ENCODE peak calls at places on chromosomes 13 and 19, in eight cellular contexts. U is GM13977, S is B cell, H is AG09319, T is fibroblast of pulmonary artery, C is tibial nerve, D is endothelial cell, Q is psoas muscle. Y is an unnamed sample.

GRCh38 chr13:94325660-94326059 is 153.8 kb downstream of the DCT start:
- DNase-seq in U (no peak), S (no peak), H (no peak), T (no peak), C (no peak), D (no peak), Q (no peak), Y (no peak)

GRCh38 chr13:47337781-47338507 is 441.1 kb upstream of the HTR2A start:
- DNase-seq in U (no peak), S (no peak), H (no peak), T (peak), C (no peak), D (no peak), Q (no peak), Y (no peak)

GRCh38 chr13:33033361-33033812 is 17.2 kb downstream of the KL start:
- DNase-seq in U (no peak), S (peak), H (no peak), T (no peak), C (no peak), D (no peak), Q (no peak), Y (no peak)

GRCh38 chr13:32040689-32041088 is 9.1 kb downstream of the FRY start:
- DNase-seq in U (no peak), S (no peak), H (no peak), T (no peak), C (no peak), D (no peak), Q (no peak), Y (no peak)

GRCh38 chr13:27975579-27976361 is 6.7 kb upstream of the CDX2 start:
- DNase-seq in U (no peak), S (no peak), H (no peak), T (no peak), C (no peak), D (no peak), Q (no peak), Y (peak)

GRCh38 chr13:108322206-108322824 is 52.8 kb downstream of the TNFSF13B start:
- DNase-seq in U (peak), S (peak), H (no peak), T (peak), C (no peak), D (no peak), Q (no peak), Y (no peak)

GRCh38 chr19:12924621-12925310 is 5.7 kb upstream of the SYCE2 start:
- DNase-seq in U (no peak), S (no peak), H (no peak), T (no peak), C (no peak), D (no peak), Q (no peak), Y (no peak)

GRCh38 chr13:78881054-78881453 is 222.1 kb upstream of the OBI1 start:
- DNase-seq in U (no peak), S (no peak), H (no peak), T (no peak), C (no peak), D (no peak), Q (no peak), Y (no peak)

GRCh38 chr19:11100064-11100463 is 10.8 kb downstream of the LDLR start:
- DNase-seq in U (no peak), S (no peak), H (no peak), T (no peak), C (no peak), D (no peak), Q (no peak), Y (no peak)

GRCh38 chr19:48624791-48625723 is 5.8 kb downstream of the SPHK2 start:
- DNase-seq in U (no peak), S (no peak), H (no peak), T (no peak), C (no peak), D (no peak), Q (peak), Y (no peak)

GRCh38 chr13:75326173-75327131 is 155.5 kb downstream of the TBC1D4 start:
- DNase-seq in U (peak), S (peak), H (no peak), T (peak), C (no peak), D (peak), Q (no peak), Y (no peak)

GRCh38 chr13:76974618-76974975 is 17.3 kb upstream of the CLN5 start:
- DNase-seq in U (no peak), S (no peak), H (no peak), T (no peak), C (no peak), D (no peak), Q (no peak), Y (no peak)

GRCh38 chr13:111005364-111005763 is 90.5 kb upstream of the ANKRD10 start:
- DNase-seq in U (no peak), S (no peak), H (no peak), T (peak), C (no peak), D (no peak), Q (no peak), Y (no peak)

GRCh38 chr19:19751846-19752245 is 18.9 kb upstream of the ZNF14 start:
- DNase-seq in U (no peak), S (no peak), H (no peak), T (no peak), C (no peak), D (no peak), Q (no peak), Y (peak)

GRCh38 chr13:111659842-111660241 is 339.4 kb downstream of the TEX29 start:
- DNase-seq in U (no peak), S (no peak), H (no peak), T (no peak), C (no peak), D (no peak), Q (no peak), Y (no peak)

GRCh38 chr19:17234911-17235617 is 9.0 kb downstream of the OCEL1 start:
- DNase-seq in U (peak), S (peak), H (no peak), T (peak), C (no peak), D (peak), Q (peak), Y (no peak)

GRCh38 chr13:50527612-50528509 is 315.6 kb downstream of the DLEU7 start:
- DNase-seq in U (no peak), S (no peak), H (no peak), T (no peak), C (no peak), D (no peak), Q (no peak), Y (no peak)

GRCh38 chr19:29478578-29479565 is 46.9 kb upstream of the VSTM2B start:
- DNase-seq in U (no peak), S (no peak), H (no peak), T (no peak), C (no peak), D (peak), Q (no peak), Y (peak)
- TF ChIP-seq CTCF in U (peak), S (no peak), H (peak), T (no peak), C (no peak), D (peak), Q (peak), Y (peak)

DNA sequence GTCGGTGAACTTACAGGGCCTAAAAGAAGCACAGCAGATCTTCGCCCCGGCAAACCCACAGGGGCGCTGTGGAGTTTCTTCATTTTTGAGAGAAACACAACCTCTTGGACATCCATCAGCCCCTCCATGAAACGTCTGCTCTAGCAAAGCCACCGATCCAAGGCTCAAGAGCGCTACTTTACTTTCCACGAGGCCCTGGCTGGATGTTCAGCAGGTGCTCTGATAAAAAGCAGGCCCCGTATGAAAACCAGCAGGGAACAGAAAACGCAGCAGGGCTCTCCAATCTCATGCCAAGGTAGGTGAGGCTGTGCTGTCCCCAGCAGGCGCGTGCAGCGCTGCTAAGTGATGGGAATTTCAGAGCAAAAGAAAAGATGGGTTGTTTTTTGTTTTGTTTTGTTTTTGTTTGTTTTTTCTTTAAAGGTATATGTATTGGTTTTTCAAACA is 86.7 kb downstream of the IRS2 start:
- DNase-seq in U (no peak), S (no peak), H (no peak), T (no peak), C (no peak), D (peak), Q (no peak), Y (no peak)
- TF ChIP-seq CTCF in U (no peak), S (no peak), H (no peak), T (no peak), C (no peak), D (no peak), Q (no peak), Y (no peak)

GRCh38 chr19:53659292-53659691 is 27.5 kb downstream of the DPRX start:
- DNase-seq in U (no peak), S (no peak), H (no peak), T (peak), C (no peak), D (peak), Q (no peak), Y (no peak)
- TF ChIP-seq CTCF in U (no peak), S (no peak), H (no peak), T (no peak), C (peak), D (no peak), Q (peak), Y (peak)

DNA sequence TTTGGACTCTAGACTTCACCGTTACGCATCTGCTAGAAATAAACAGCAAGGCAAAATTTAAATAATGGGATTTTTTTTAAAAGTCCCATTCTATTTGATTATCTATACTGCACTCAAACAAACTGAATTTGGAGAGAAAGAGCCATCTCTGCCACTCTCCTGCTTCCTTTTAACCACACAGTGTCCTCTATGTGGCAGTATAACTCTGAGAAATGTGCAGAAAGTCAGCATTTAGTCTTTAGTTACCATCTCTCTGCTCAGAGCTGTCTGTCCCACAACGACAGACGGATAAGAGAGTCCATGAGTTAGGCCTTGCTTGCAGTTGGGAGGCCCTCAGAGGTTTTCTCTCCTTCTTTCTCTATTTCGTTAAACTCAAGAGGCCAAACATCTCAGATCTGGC is 21.2 kb downstream of the CCNA1 start:
- DNase-seq in U (no peak), S (no peak), H (no peak), T (peak), C (no peak), D (no peak), Q (no peak), Y (no peak)
- TF ChIP-seq CTCF in U (no peak), S (no peak), H (peak), T (peak), C (no peak), D (no peak), Q (peak), Y (peak)

GRCh38 chr19:50327461-50328256 is 1.5 kb downstream of the KCNC3 start:
- DNase-seq in U (peak), S (no peak), H (no peak), T (no peak), C (no peak), D (no peak), Q (no peak), Y (no peak)

GRCh38 chr19:50330365-50331078 is 1.3 kb upstream of the KCNC3 start:
- DNase-seq in U (peak), S (peak), H (no peak), T (peak), C (peak), D (no peak), Q (peak), Y (peak)

GRCh38 chr19:50329146-50329925 is at the start of gene KCNC3:
- DNase-seq in U (peak), S (peak), H (peak), T (peak), C (peak), D (no peak), Q (peak), Y (peak)

GRCh38 chr19:50327013-50327412 is 2.2 kb downstream of the KCNC3 start:
- DNase-seq in U (peak), S (no peak), H (no peak), T (no peak), C (no peak), D (no peak), Q (no peak), Y (no peak)

DNA sequence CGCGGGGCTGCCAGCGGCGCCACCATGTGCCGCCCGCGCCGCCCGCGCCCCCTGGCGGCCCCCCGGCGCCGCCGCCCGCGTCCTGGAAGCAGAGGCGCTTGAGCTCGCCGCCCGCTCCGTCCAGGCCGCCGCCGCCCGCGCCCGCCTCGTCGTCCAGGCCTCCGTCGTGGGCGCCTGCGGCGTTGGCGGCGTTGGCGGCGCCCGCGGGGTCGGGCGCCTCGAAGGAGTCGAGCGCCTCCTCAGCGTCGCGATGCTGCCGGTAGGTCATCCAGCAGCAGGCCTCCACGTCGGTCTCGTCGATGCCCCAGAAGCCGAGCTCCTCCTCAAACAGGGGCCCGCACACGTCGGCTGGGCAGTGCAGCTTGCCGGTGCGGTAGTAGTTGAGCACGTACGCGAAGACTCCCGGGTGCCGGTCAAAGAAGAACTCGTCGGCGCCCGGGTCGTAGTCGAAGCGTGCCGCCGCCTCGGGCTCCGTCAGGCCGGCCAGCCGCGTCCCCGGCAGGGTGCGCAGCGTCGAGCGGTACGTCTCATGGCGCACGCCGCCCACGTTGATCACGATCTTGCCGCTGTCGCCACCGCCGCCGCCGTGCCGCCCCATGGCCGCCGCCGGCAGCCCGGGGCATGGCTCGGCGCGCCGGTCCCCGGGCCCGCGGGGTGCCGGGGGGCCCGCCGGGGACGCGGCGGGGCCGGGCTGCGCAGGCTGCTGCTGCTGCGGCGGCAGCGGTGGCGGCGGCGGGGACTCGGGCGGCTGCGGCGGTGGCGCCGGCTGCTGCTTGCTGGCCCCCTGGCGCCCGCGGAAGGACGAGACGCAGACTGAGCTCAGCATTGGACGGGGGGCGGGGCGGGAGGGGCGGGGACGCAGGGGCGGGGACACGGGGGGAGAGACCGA is 676 bp downstream of the KCNC3 start:
- DNase-seq in U (peak), S (peak), H (no peak), T (no peak), C (no peak), D (no peak), Q (no peak), Y (no peak)
- TF ChIP-seq CTCF in U (peak), S (peak), H (no peak), T (no peak), C (no peak), D (no peak), Q (peak), Y (no peak)

GRCh38 chr13:89966524-89966923 is 1381.0 kb upstream of the MIR17HG start:
- DNase-seq in U (no peak), S (no peak), H (no peak), T (no peak), C (no peak), D (no peak), Q (no peak), Y (no peak)
- TF ChIP-seq CTCF in U (no peak), S (no peak), H (no peak), T (no peak), C (no peak), D (no peak), Q (no peak), Y (no peak)

GRCh38 chr19:6459356-6460098 is at the start of gene SLC25A23:
- DNase-seq in U (peak), S (peak), H (peak), T (peak), C (peak), D (peak), Q (peak), Y (peak)

GRCh38 chr19:6457958-6458694 is 1.5 kb downstream of the SLC25A23 start:
- DNase-seq in U (peak), S (no peak), H (no peak), T (peak), C (no peak), D (no peak), Q (no peak), Y (peak)

GRCh38 chr19:6464070-6464873 is at the start of gene CRB3:
- DNase-seq in U (no peak), S (peak), H (no peak), T (no peak), C (no peak), D (no peak), Q (no peak), Y (no peak)

GRCh38 chr19:6458695-6459355 is 767 bp downstream of the SLC25A23 start:
- DNase-seq in U (no peak), S (no peak), H (no peak), T (no peak), C (no peak), D (no peak), Q (no peak), Y (no peak)

DNA sequence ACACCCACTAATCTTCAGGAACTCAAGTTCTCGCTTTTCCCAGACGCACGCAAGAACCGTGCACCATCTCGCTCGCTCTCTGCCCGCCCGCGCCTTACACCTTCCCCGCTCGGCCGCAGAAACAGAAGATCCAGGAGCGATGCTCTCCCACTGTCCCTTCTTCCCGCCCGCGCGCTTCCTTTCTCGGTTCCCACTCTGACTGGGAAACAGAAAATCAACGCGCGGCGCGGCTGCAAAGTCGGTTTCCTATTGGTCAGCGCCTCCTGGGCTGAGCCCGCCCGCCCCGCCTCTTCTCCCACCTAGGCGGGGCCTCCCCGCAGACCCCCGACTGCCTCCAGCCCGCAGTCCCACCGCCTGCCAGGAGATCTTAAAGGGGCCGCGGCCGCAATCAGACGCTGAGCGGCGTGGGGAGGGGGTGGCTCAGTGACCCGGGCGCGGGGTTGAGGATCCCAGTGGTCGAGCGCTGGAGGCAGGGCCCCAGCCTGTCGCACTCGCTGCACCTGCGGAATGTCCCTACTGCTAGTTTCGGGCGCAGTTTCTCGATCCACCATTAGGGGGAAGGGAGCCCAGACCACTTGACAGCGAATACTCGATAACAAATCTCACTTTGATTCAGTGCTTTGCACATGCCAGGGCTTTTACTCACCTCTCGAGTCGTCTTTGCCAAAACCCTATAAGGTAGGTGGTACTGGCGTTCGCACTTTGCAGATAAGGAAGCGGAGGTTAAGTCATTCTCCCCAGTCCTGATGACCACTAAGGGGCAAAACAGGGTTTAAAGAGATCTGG is 700 bp upstream of the SLC25A23 start:
- DNase-seq in U (peak), S (peak), H (peak), T (peak), C (peak), D (peak), Q (peak), Y (peak)
- TF ChIP-seq CTCF in U (peak), S (peak), H (peak), T (peak), C (peak), D (peak), Q (peak), Y (peak)

DNA sequence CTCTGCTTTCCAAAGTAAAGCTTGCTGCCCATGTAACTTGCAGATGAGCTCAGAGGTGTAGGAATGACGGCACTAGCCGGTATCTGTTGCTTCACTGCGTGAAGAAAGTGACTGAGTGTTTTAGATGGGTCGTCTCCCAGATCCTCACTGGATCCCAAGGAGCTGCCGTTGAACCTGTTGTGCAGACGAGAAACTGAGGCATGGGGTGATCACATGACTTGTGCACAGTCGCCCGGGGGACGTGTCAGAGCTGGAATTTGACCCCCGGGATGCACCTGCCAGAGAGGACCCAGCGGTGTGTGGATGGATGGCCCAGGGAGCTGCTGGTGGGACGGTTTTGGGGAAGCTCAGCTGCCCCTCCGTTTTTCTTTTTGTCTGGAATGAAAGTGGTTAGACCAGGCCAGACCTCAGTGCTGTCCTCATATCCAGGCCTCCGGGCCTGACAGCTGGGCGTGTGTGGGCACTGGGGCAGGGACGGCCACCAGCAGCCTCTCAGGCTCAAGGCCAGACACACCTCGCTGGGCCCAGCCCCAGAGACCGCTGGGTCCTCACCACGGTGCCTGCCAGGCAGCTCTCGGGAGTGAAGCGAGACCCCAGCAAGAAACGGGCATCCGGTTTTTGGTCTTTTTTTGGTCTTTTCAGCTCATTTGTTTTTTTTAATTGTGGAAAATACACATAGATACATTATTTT is 12.5 kb downstream of the ARID3A start:
- DNase-seq in U (no peak), S (no peak), H (no peak), T (no peak), C (no peak), D (no peak), Q (no peak), Y (no peak)
- TF ChIP-seq CTCF in U (no peak), S (no peak), H (no peak), T (no peak), C (no peak), D (no peak), Q (no peak), Y (no peak)

Y was measured in dorsolateral prefrontal cortex.